ENCODE peak calls at places on chromosomes 5 and 9, in five cellular contexts. K is GM18507, W is posterior cingulate gyrus, N is HuH-7.5, L is heart left ventricle. C is an unnamed sample.

GRCh38 chr9:114035845-114036785 is 42.0 kb downstream of the AMBP start:
- DNase-seq in N (no peak), L (no peak), W (no peak), K (no peak), C (no peak)

GRCh38 chr5:32710859-32711692 is at the start of gene NPR3:
- DNase-seq in L (peak; percentile 30), K (no peak), W (no peak), N (no peak), C (no peak)

GRCh38 chr9:109507421-109507838 is 9.3 kb upstream of the PTPN3 start:
- DNase-seq in N (no peak), W (no peak), K (no peak), L (no peak), C (no peak)

GRCh38 chr5:8730194-8730593 is 815.7 kb downstream of the SEMA5A start:
- DNase-seq in W (no peak), N (no peak), K (no peak), L (no peak), C (no peak)

GRCh38 chr5:159017787-159018186 is 81.9 kb downstream of the EBF1 start:
- DNase-seq in K (no peak), N (no peak), L (peak; percentile 86), W (no peak), C (no peak)

GRCh38 chr5:173771058-173771742 is 116.9 kb upstream of the CPEB4 start:
- DNase-seq in L (no peak), K (no peak), N (no peak), W (no peak), C (no peak)

GRCh38 chr9:137390553-137391410 is 32.2 kb downstream of the EXD3 start:
- DNase-seq in N (no peak), L (no peak), W (peak; percentile 41), K (no peak), C (no peak)

GRCh38 chr5:176890455-176891330 is 8.5 kb downstream of the HK3 start:
- DNase-seq in N (no peak), K (no peak), W (no peak), L (no peak), C (no peak)

GRCh38 chr9:127214421-127215265 is 49.9 kb upstream of the GARNL3 start:
- DNase-seq in K (peak; percentile 52), L (peak; percentile 53), W (peak; percentile 64), N (peak; percentile 91), C (peak; percentile 44)

GRCh38 chr5:5132185-5132584 is 7.9 kb upstream of the ADAMTS16 start:
- DNase-seq in W (no peak), L (no peak), N (no peak), K (no peak), C (no peak)

GRCh38 chr5:143066556-143067281 is 296.5 kb downstream of the ARHGAP26 start:
- DNase-seq in N (no peak), W (no peak), K (no peak), L (peak; percentile 43), C (no peak)

C was measured in naive thymus-derived CD8-positive, alpha-beta T cell.